ENCODE peak calls at places on chromosomes 6 and 20, in seven cellular contexts. One of them, this sample, is unnamed.

GRCh38 chr20:20888273-20888656 is 175.8 kb upstream of the RALGAPA2 start:
- DNase-seq in A549: no peak
- DNase-seq in stimulated activated CD4-positive, alpha-beta T cell treated with anti-CD3 and anti-CD28 coated beads, Interleukin-15, amount 100 ng/mL, for 24 hours: no peak
- DNase-seq in germinal center: no peak
- DNase-seq in cardiac muscle cell: no peak
- DNase-seq in NAMALWA: no peak
- DNase-seq in retinal pigment epithelial cell: no peak
- DNase-seq in this sample: no peak

GRCh38 chr6:100664274-100665040 is 199.7 kb upstream of the SIM1 start:
- DNase-seq in A549: peak; percentile 20
- DNase-seq in stimulated activated CD4-positive, alpha-beta T cell treated with anti-CD3 and anti-CD28 coated beads, Interleukin-15, amount 100 ng/mL, for 24 hours: no peak
- DNase-seq in germinal center: no peak
- DNase-seq in cardiac muscle cell: peak; percentile 61
- DNase-seq in NAMALWA: peak; percentile 52
- DNase-seq in retinal pigment epithelial cell: no peak
- DNase-seq in this sample: no peak

GRCh38 chr20:25287631-25288290 is 39.9 kb downstream of the PYGB start:
- DNase-seq in A549: no peak
- DNase-seq in stimulated activated CD4-positive, alpha-beta T cell treated with anti-CD3 and anti-CD28 coated beads, Interleukin-15, amount 100 ng/mL, for 24 hours: no peak
- DNase-seq in germinal center: no peak
- DNase-seq in cardiac muscle cell: no peak
- DNase-seq in NAMALWA: no peak
- DNase-seq in retinal pigment epithelial cell: no peak
- DNase-seq in this sample: no peak

GRCh38 chr6:44388135-44388487 is 605 bp downstream of the CDC5L start:
- DNase-seq in A549: no peak
- DNase-seq in stimulated activated CD4-positive, alpha-beta T cell treated with anti-CD3 and anti-CD28 coated beads, Interleukin-15, amount 100 ng/mL, for 24 hours: no peak
- DNase-seq in germinal center: no peak
- DNase-seq in cardiac muscle cell: no peak
- DNase-seq in NAMALWA: peak; percentile 57
- DNase-seq in retinal pigment epithelial cell: no peak
- DNase-seq in this sample: peak; percentile 41

GRCh38 chr6:25107218-25107617 is 171.5 kb upstream of the RIPOR2 start:
- DNase-seq in A549: no peak
- DNase-seq in stimulated activated CD4-positive, alpha-beta T cell treated with anti-CD3 and anti-CD28 coated beads, Interleukin-15, amount 100 ng/mL, for 24 hours: no peak
- DNase-seq in germinal center: no peak
- DNase-seq in cardiac muscle cell: no peak
- DNase-seq in NAMALWA: peak; percentile 13
- DNase-seq in retinal pigment epithelial cell: no peak
- DNase-seq in this sample: no peak

GRCh38 chr20:5809495-5809894 is 59.3 kb downstream of the SHLD1 start:
- DNase-seq in A549: no peak
- DNase-seq in stimulated activated CD4-positive, alpha-beta T cell treated with anti-CD3 and anti-CD28 coated beads, Interleukin-15, amount 100 ng/mL, for 24 hours: no peak
- DNase-seq in germinal center: no peak
- DNase-seq in cardiac muscle cell: no peak
- DNase-seq in NAMALWA: no peak
- DNase-seq in retinal pigment epithelial cell: no peak
- DNase-seq in this sample: no peak

GRCh38 chr6:29624520-29624961 is 8.4 kb downstream of the GABBR1 start:
- DNase-seq in A549: no peak
- DNase-seq in stimulated activated CD4-positive, alpha-beta T cell treated with anti-CD3 and anti-CD28 coated beads, Interleukin-15, amount 100 ng/mL, for 24 hours: no peak
- DNase-seq in germinal center: no peak
- DNase-seq in cardiac muscle cell: no peak
- DNase-seq in NAMALWA: no peak
- DNase-seq in retinal pigment epithelial cell: no peak
- DNase-seq in this sample: no peak

GRCh38 chr20:12237772-12238171 is 320.1 kb downstream of the BTBD3 start:
- DNase-seq in A549: no peak
- DNase-seq in stimulated activated CD4-positive, alpha-beta T cell treated with anti-CD3 and anti-CD28 coated beads, Interleukin-15, amount 100 ng/mL, for 24 hours: no peak
- DNase-seq in germinal center: no peak
- DNase-seq in cardiac muscle cell: peak; percentile 59
- DNase-seq in NAMALWA: no peak
- DNase-seq in retinal pigment epithelial cell: no peak
- DNase-seq in this sample: peak; percentile 91

GRCh38 chr6:13195826-13196225 is 132.5 kb downstream of the TBC1D7 start:
- DNase-seq in A549: no peak
- DNase-seq in stimulated activated CD4-positive, alpha-beta T cell treated with anti-CD3 and anti-CD28 coated beads, Interleukin-15, amount 100 ng/mL, for 24 hours: no peak
- DNase-seq in germinal center: no peak
- DNase-seq in cardiac muscle cell: no peak
- DNase-seq in NAMALWA: no peak
- DNase-seq in retinal pigment epithelial cell: no peak
- DNase-seq in this sample: no peak

GRCh38 chr6:5728726-5729434 is 277.8 kb downstream of the NRN1 start:
- DNase-seq in A549: no peak
- DNase-seq in stimulated activated CD4-positive, alpha-beta T cell treated with anti-CD3 and anti-CD28 coated beads, Interleukin-15, amount 100 ng/mL, for 24 hours: no peak
- DNase-seq in germinal center: no peak
- DNase-seq in cardiac muscle cell: peak; percentile 14
- DNase-seq in NAMALWA: no peak
- DNase-seq in retinal pigment epithelial cell: no peak
- DNase-seq in this sample: no peak

GRCh38 chr6:129390900-129391299 is 319.1 kb downstream of the ARHGAP18 start:
- DNase-seq in A549: no peak
- DNase-seq in stimulated activated CD4-positive, alpha-beta T cell treated with anti-CD3 and anti-CD28 coated beads, Interleukin-15, amount 100 ng/mL, for 24 hours: no peak
- DNase-seq in germinal center: no peak
- DNase-seq in cardiac muscle cell: no peak
- DNase-seq in NAMALWA: no peak
- DNase-seq in retinal pigment epithelial cell: no peak
- DNase-seq in this sample: no peak

GRCh38 chr20:1307571-1307971 is 21.4 kb downstream of the SDCBP2 start:
- DNase-seq in A549: no peak
- DNase-seq in stimulated activated CD4-positive, alpha-beta T cell treated with anti-CD3 and anti-CD28 coated beads, Interleukin-15, amount 100 ng/mL, for 24 hours: no peak
- DNase-seq in germinal center: no peak
- DNase-seq in cardiac muscle cell: no peak
- DNase-seq in NAMALWA: no peak
- DNase-seq in retinal pigment epithelial cell: no peak
- DNase-seq in this sample: no peak

GRCh38 chr6:45543298-45544235 is 165.8 kb upstream of the SUPT3H start:
- DNase-seq in A549: no peak
- DNase-seq in stimulated activated CD4-positive, alpha-beta T cell treated with anti-CD3 and anti-CD28 coated beads, Interleukin-15, amount 100 ng/mL, for 24 hours: no peak
- DNase-seq in germinal center: no peak
- DNase-seq in cardiac muscle cell: peak; percentile 56
- DNase-seq in NAMALWA: no peak
- DNase-seq in retinal pigment epithelial cell: no peak
- DNase-seq in this sample: no peak

GRCh38 chr6:86581833-86582232 is 355.5 kb upstream of the HTR1E start:
- DNase-seq in A549: no peak
- DNase-seq in stimulated activated CD4-positive, alpha-beta T cell treated with anti-CD3 and anti-CD28 coated beads, Interleukin-15, amount 100 ng/mL, for 24 hours: no peak
- DNase-seq in germinal center: no peak
- DNase-seq in cardiac muscle cell: no peak
- DNase-seq in NAMALWA: no peak
- DNase-seq in retinal pigment epithelial cell: no peak
- DNase-seq in this sample: no peak

GRCh38 chr6:27250277-27250954 is 2.9 kb downstream of the PRSS16 start:
- DNase-seq in A549: no peak
- DNase-seq in stimulated activated CD4-positive, alpha-beta T cell treated with anti-CD3 and anti-CD28 coated beads, Interleukin-15, amount 100 ng/mL, for 24 hours: no peak
- DNase-seq in germinal center: no peak
- DNase-seq in cardiac muscle cell: no peak
- DNase-seq in NAMALWA: no peak
- DNase-seq in retinal pigment epithelial cell: no peak
- DNase-seq in this sample: no peak

GRCh38 chr6:139250296-139251274 is 41.2 kb downstream of the TXLNB start:
- DNase-seq in A549: peak; percentile 53
- DNase-seq in stimulated activated CD4-positive, alpha-beta T cell treated with anti-CD3 and anti-CD28 coated beads, Interleukin-15, amount 100 ng/mL, for 24 hours: peak; percentile 63
- DNase-seq in germinal center: peak; percentile 79
- DNase-seq in cardiac muscle cell: peak; percentile 67
- DNase-seq in NAMALWA: peak; percentile 87
- DNase-seq in retinal pigment epithelial cell: no peak
- DNase-seq in this sample: peak; percentile 13

GRCh38 chr6:89817481-89817880 is 2.1 kb downstream of the MDN1 start:
- DNase-seq in A549: no peak
- DNase-seq in stimulated activated CD4-positive, alpha-beta T cell treated with anti-CD3 and anti-CD28 coated beads, Interleukin-15, amount 100 ng/mL, for 24 hours: no peak
- DNase-seq in germinal center: no peak
- DNase-seq in cardiac muscle cell: no peak
- DNase-seq in NAMALWA: no peak
- DNase-seq in retinal pigment epithelial cell: no peak
- DNase-seq in this sample: no peak

GRCh38 chr20:63224272-63225081 is 8.5 kb upstream of the YTHDF1 start:
- DNase-seq in A549: peak; percentile 91
- DNase-seq in stimulated activated CD4-positive, alpha-beta T cell treated with anti-CD3 and anti-CD28 coated beads, Interleukin-15, amount 100 ng/mL, for 24 hours: no peak
- DNase-seq in germinal center: no peak
- DNase-seq in cardiac muscle cell: peak; percentile 77
- DNase-seq in NAMALWA: no peak
- DNase-seq in retinal pigment epithelial cell: no peak
- DNase-seq in this sample: no peak